ENCODE peak calls at places on chromosomes 5 and 9, in eight cellular contexts. One of them, this sample, is unnamed.
A peak's percentile ranks its signal among the peaks of the same experiment; 100 is the strongest.

GRCh38 chr5:83714780-83715179 is 5.9 kb downstream of the HAPLN1 start:
- DNase-seq in effector memory CD4-positive, alpha-beta T cell: no peak
- DNase-seq in astrocyte: no peak
- DNase-seq in upper lobe of right lung: no peak
- DNase-seq in heart left ventricle: no peak
- DNase-seq in A549: no peak
- DNase-seq in CD8-positive, alpha-beta memory T cell: no peak
- DNase-seq in GM23338: peak; percentile 52
- DNase-seq in this sample: no peak

GRCh38 chr5:100828071-100828689 is 74.9 kb downstream of the ST8SIA4 start:
- DNase-seq in effector memory CD4-positive, alpha-beta T cell: no peak
- DNase-seq in astrocyte: no peak
- DNase-seq in upper lobe of right lung: no peak
- DNase-seq in heart left ventricle: no peak
- DNase-seq in A549: no peak
- DNase-seq in CD8-positive, alpha-beta memory T cell: no peak
- DNase-seq in GM23338: no peak
- DNase-seq in this sample: no peak

GRCh38 chr5:159933531-159934485 is 17.5 kb downstream of the ADRA1B start:
- DNase-seq in effector memory CD4-positive, alpha-beta T cell: no peak
- DNase-seq in astrocyte: no peak
- DNase-seq in upper lobe of right lung: no peak
- DNase-seq in heart left ventricle: no peak
- DNase-seq in A549: no peak
- DNase-seq in CD8-positive, alpha-beta memory T cell: peak; percentile 48
- DNase-seq in GM23338: no peak
- DNase-seq in this sample: no peak

GRCh38 chr9:3830296-3830695 is 304.5 kb upstream of the RFX3 start:
- DNase-seq in effector memory CD4-positive, alpha-beta T cell: no peak
- DNase-seq in astrocyte: no peak
- DNase-seq in upper lobe of right lung: no peak
- DNase-seq in heart left ventricle: no peak
- DNase-seq in A549: no peak
- DNase-seq in CD8-positive, alpha-beta memory T cell: no peak
- DNase-seq in GM23338: no peak
- DNase-seq in this sample: no peak

GRCh38 chr9:1400983-1401382 is 350.8 kb downstream of the DMRT2 start:
- DNase-seq in effector memory CD4-positive, alpha-beta T cell: no peak
- DNase-seq in astrocyte: no peak
- DNase-seq in upper lobe of right lung: no peak
- DNase-seq in heart left ventricle: no peak
- DNase-seq in A549: no peak
- DNase-seq in CD8-positive, alpha-beta memory T cell: no peak
- DNase-seq in GM23338: peak; percentile 38
- DNase-seq in this sample: no peak

GRCh38 chr9:135103931-135104639 is 16.6 kb downstream of the OLFM1 start:
- DNase-seq in effector memory CD4-positive, alpha-beta T cell: no peak
- DNase-seq in astrocyte: no peak
- DNase-seq in upper lobe of right lung: no peak
- DNase-seq in heart left ventricle: peak; percentile 56
- DNase-seq in A549: no peak
- DNase-seq in CD8-positive, alpha-beta memory T cell: no peak
- DNase-seq in GM23338: no peak
- DNase-seq in this sample: no peak

GRCh38 chr5:55338810-55339243 is 31.0 kb downstream of the MTREX start:
- DNase-seq in effector memory CD4-positive, alpha-beta T cell: no peak
- DNase-seq in astrocyte: no peak
- DNase-seq in upper lobe of right lung: no peak
- DNase-seq in heart left ventricle: no peak
- DNase-seq in A549: no peak
- DNase-seq in CD8-positive, alpha-beta memory T cell: no peak
- DNase-seq in GM23338: no peak
- DNase-seq in this sample: no peak

GRCh38 chr5:138636401-138636944 is 61.3 kb upstream of the HSPA9 start:
- DNase-seq in effector memory CD4-positive, alpha-beta T cell: no peak
- DNase-seq in astrocyte: no peak
- DNase-seq in upper lobe of right lung: no peak
- DNase-seq in heart left ventricle: no peak
- DNase-seq in A549: no peak
- DNase-seq in CD8-positive, alpha-beta memory T cell: no peak
- DNase-seq in GM23338: no peak
- DNase-seq in this sample: no peak

GRCh38 chr5:131795128-131795719 is 1.6 kb downstream of the FNIP1 start:
- DNase-seq in effector memory CD4-positive, alpha-beta T cell: no peak
- DNase-seq in astrocyte: no peak
- DNase-seq in upper lobe of right lung: no peak
- DNase-seq in heart left ventricle: no peak
- DNase-seq in A549: no peak
- DNase-seq in CD8-positive, alpha-beta memory T cell: no peak
- DNase-seq in GM23338: no peak
- DNase-seq in this sample: no peak

GRCh38 chr9:105191508-105192118 is 52.8 kb upstream of the SLC44A1 start:
- DNase-seq in effector memory CD4-positive, alpha-beta T cell: no peak
- DNase-seq in astrocyte: peak; percentile 77
- DNase-seq in upper lobe of right lung: no peak
- DNase-seq in heart left ventricle: no peak
- DNase-seq in A549: peak; percentile 64
- DNase-seq in CD8-positive, alpha-beta memory T cell: no peak
- DNase-seq in GM23338: no peak
- DNase-seq in this sample: no peak

GRCh38 chr5:147437161-147437596 is 72.7 kb downstream of the DPYSL3 start:
- DNase-seq in effector memory CD4-positive, alpha-beta T cell: no peak
- DNase-seq in astrocyte: peak; percentile 89
- DNase-seq in upper lobe of right lung: no peak
- DNase-seq in heart left ventricle: no peak
- DNase-seq in A549: no peak
- DNase-seq in CD8-positive, alpha-beta memory T cell: no peak
- DNase-seq in GM23338: peak; percentile 85
- DNase-seq in this sample: no peak

GRCh38 chr5:176762489-176762888 is 47.9 kb upstream of the UNC5A start:
- DNase-seq in effector memory CD4-positive, alpha-beta T cell: no peak
- DNase-seq in astrocyte: no peak
- DNase-seq in upper lobe of right lung: peak; percentile 2
- DNase-seq in heart left ventricle: no peak
- DNase-seq in A549: no peak
- DNase-seq in CD8-positive, alpha-beta memory T cell: no peak
- DNase-seq in GM23338: peak; percentile 50
- DNase-seq in this sample: no peak

GRCh38 chr9:117723986-117724654 is 19.9 kb downstream of the TLR4 start:
- DNase-seq in effector memory CD4-positive, alpha-beta T cell: no peak
- DNase-seq in astrocyte: no peak
- DNase-seq in upper lobe of right lung: no peak
- DNase-seq in heart left ventricle: no peak
- DNase-seq in A549: no peak
- DNase-seq in CD8-positive, alpha-beta memory T cell: no peak
- DNase-seq in GM23338: no peak
- DNase-seq in this sample: no peak

GRCh38 chr5:1917830-1918487 is 35.2 kb upstream of the IRX4 start:
- DNase-seq in effector memory CD4-positive, alpha-beta T cell: no peak
- DNase-seq in astrocyte: no peak
- DNase-seq in upper lobe of right lung: no peak
- DNase-seq in heart left ventricle: no peak
- DNase-seq in A549: no peak
- DNase-seq in CD8-positive, alpha-beta memory T cell: no peak
- DNase-seq in GM23338: no peak
- DNase-seq in this sample: no peak

GRCh38 chr9:8800196-8800595 is 1000.6 kb upstream of the DMAC1 start:
- DNase-seq in effector memory CD4-positive, alpha-beta T cell: no peak
- DNase-seq in astrocyte: no peak
- DNase-seq in upper lobe of right lung: no peak
- DNase-seq in heart left ventricle: no peak
- DNase-seq in A549: no peak
- DNase-seq in CD8-positive, alpha-beta memory T cell: no peak
- DNase-seq in GM23338: no peak
- DNase-seq in this sample: no peak

GRCh38 chr5:43514816-43515677 is at the start of gene C5orf34:
- DNase-seq in effector memory CD4-positive, alpha-beta T cell: peak; percentile 91
- DNase-seq in astrocyte: peak; percentile 88
- DNase-seq in upper lobe of right lung: peak; percentile 97
- DNase-seq in heart left ventricle: peak; percentile 96
- DNase-seq in A549: peak; percentile 98
- DNase-seq in CD8-positive, alpha-beta memory T cell: peak; percentile 91
- DNase-seq in GM23338: peak; percentile 98
- DNase-seq in this sample: peak; percentile 94

GRCh38 chr5:43515678-43516048 is 715 bp upstream of the C5orf34 start:
- DNase-seq in effector memory CD4-positive, alpha-beta T cell: no peak
- DNase-seq in astrocyte: no peak
- DNase-seq in upper lobe of right lung: no peak
- DNase-seq in heart left ventricle: no peak
- DNase-seq in A549: no peak
- DNase-seq in CD8-positive, alpha-beta memory T cell: no peak
- DNase-seq in GM23338: no peak
- DNase-seq in this sample: no peak

DNA sequence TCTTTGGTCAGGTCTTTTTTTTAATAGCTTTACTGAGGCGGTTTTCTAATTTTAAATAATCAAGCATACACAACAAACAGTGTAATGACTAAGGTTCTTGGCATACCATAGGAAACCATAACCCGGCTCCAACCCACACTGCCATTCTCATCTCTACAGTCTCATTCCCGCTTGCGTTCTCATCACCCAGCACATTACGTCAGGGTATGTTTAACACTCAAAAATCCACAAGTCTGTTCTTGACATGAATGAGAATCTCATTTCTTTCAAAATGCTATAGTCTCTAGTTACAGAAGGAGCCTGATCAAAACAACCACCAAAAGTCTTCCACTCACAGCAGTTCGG is 505 bp downstream of the C5orf34 start:
- DNase-seq in effector memory CD4-positive, alpha-beta T cell: no peak
- DNase-seq in astrocyte: peak; percentile 86
- DNase-seq in upper lobe of right lung: no peak
- DNase-seq in heart left ventricle: no peak
- DNase-seq in A549: peak; percentile 49
- DNase-seq in CD8-positive, alpha-beta memory T cell: no peak
- DNase-seq in GM23338: peak; percentile 42
- DNase-seq in this sample: no peak
- H3K4me3 ChIP-seq in effector memory CD4-positive, alpha-beta T cell: peak overlapping the region; percentile 87
- H3K4me3 ChIP-seq in astrocyte: peak overlapping the region; percentile 89
- H3K4me3 ChIP-seq in upper lobe of right lung: peak overlapping the region; percentile 73
- H3K4me3 ChIP-seq in heart left ventricle: peak overlapping the region; percentile 62
- H3K4me3 ChIP-seq in A549: peak overlapping the region; percentile 72
- H3K4me3 ChIP-seq in CD8-positive, alpha-beta memory T cell: peak overlapping the region; percentile 86
- H3K4me3 ChIP-seq in GM23338: peak overlapping the region; percentile 74
- H3K4me3 ChIP-seq in this sample: peak overlapping the region; percentile 35

DNA sequence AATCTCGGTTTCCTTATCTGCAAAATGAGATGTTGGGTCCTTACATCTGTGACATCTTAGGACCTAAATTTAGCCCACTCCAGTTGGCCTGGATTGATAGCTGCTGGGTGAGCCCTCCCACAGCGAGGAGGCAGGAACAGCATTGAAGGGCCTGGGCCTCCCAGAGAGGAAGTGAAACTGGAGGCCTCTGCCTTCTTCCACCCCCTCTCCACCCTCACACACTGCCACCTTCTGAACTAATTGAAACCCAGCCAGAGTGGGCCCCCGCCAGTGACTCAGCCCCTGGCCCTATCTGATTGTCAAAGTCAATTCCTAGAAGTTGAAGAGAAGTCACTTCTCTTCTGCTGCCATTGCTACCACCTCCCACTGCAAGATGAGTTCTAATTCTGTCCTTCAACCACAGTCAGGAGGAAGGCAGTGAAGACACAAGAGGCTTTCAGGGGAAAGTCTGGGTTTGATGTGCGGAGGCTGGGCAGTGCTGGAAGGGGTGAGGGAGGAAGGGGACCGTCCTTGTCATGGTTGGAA is 55.2 kb upstream of the NEK6 start:
- DNase-seq in effector memory CD4-positive, alpha-beta T cell: no peak
- DNase-seq in astrocyte: no peak
- DNase-seq in upper lobe of right lung: peak; percentile 84
- DNase-seq in heart left ventricle: peak; percentile 67
- DNase-seq in A549: no peak
- DNase-seq in CD8-positive, alpha-beta memory T cell: peak; percentile 33
- DNase-seq in GM23338: no peak
- DNase-seq in this sample: peak; percentile 55
- H3K4me1 ChIP-seq in effector memory CD4-positive, alpha-beta T cell: peaks cover 15% of the 10 kb centered on the region
- H3K4me1 ChIP-seq in astrocyte: no peaks in the 10 kb centered on the region
- H3K4me1 ChIP-seq in upper lobe of right lung: no peaks in the 10 kb centered on the region
- H3K4me1 ChIP-seq in heart left ventricle: no peaks in the 10 kb centered on the region
- H3K4me1 ChIP-seq in A549: no peaks in the 10 kb centered on the region
- H3K4me1 ChIP-seq in CD8-positive, alpha-beta memory T cell: peaks cover 14% of the 10 kb centered on the region
- H3K4me1 ChIP-seq in GM23338: no peaks in the 10 kb centered on the region
- H3K4me1 ChIP-seq in this sample: no peaks in the 10 kb centered on the region

DNA sequence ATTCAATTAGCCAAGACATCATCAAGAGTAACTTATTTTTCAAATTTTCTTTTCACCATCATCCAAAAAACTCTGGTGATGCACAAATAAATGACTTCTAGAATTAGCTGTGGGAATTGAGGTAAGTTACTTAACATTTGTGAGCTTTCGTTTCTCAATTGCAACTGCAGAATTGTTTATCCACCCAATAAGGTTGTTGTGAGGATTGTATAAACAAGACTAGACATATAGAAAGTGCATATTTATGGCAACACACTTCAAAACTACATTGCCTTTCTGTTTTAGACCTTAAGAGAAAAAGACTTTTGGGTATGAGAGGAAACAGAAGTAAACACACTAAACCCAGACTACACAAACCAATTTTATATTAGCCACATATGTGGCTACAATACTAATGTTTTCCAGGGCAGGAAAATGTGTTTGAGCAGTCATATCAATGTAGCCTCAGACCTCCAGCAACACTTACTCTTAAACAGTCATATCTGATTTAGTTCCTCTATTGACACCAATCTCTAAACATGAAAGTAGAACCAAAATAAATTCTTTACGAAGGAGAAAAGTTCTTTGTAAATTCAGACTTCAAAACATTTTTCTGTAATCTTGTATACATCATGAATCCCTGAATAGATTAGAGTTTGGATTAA is 488.0 kb upstream of the CYLC2 start:
- DNase-seq in effector memory CD4-positive, alpha-beta T cell: no peak
- DNase-seq in astrocyte: no peak
- DNase-seq in upper lobe of right lung: no peak
- DNase-seq in heart left ventricle: no peak
- DNase-seq in A549: no peak
- DNase-seq in CD8-positive, alpha-beta memory T cell: no peak
- DNase-seq in GM23338: no peak
- DNase-seq in this sample: no peak
- H3K4me3 ChIP-seq in effector memory CD4-positive, alpha-beta T cell: no peak overlapping the region
- H3K4me3 ChIP-seq in astrocyte: no peak overlapping the region
- H3K4me3 ChIP-seq in upper lobe of right lung: no peak overlapping the region
- H3K4me3 ChIP-seq in heart left ventricle: no peak overlapping the region
- H3K4me3 ChIP-seq in A549: no peak overlapping the region
- H3K4me3 ChIP-seq in CD8-positive, alpha-beta memory T cell: no peak overlapping the region
- H3K4me3 ChIP-seq in GM23338: no peak overlapping the region
- H3K4me3 ChIP-seq in this sample: no peak overlapping the region

DNA sequence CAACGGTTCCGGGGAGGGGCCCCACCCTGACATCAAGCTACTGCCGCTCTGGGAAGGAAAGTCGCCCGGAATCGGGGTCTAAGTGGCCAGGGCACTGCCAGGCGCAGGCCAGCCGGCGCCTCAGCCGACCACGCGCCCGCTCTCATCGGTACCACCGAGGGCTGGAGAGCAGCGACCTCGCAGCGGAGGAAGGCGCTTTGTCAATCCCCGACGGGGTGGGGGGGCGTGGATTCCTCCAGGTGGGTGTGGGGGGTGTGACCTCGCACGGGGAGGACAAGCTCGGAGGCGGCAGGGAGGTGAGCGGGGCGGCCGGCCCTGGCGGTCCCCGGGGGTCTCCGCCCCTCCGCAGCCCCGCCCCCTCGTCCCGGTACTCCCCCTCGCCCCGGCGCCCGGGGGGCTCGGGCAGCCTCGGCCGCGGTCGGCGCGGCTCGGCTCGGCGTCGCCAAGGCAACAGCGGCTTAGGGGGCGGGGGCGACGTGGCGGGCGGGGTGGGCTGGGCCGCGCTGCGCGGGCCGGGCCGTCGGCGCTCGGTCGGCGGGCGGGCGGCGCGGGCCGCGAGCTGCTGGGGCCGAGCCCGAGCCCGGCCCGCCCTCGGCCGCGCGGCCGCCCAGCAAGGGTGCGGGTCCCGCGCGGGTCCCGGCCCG is 47.3 kb downstream of the DAB2IP start:
- DNase-seq in effector memory CD4-positive, alpha-beta T cell: no peak
- DNase-seq in astrocyte: no peak
- DNase-seq in upper lobe of right lung: no peak
- DNase-seq in heart left ventricle: no peak
- DNase-seq in A549: no peak
- DNase-seq in CD8-positive, alpha-beta memory T cell: peak; percentile 10
- DNase-seq in GM23338: peak; percentile 78
- DNase-seq in this sample: peak; percentile 57
- H3K4me1 ChIP-seq in effector memory CD4-positive, alpha-beta T cell: peaks cover 3% of the 10 kb centered on the region
- H3K4me1 ChIP-seq in astrocyte: peaks cover 18% of the 10 kb centered on the region
- H3K4me1 ChIP-seq in upper lobe of right lung: peaks cover 20% of the 10 kb centered on the region
- H3K4me1 ChIP-seq in heart left ventricle: peaks cover 34% of the 10 kb centered on the region
- H3K4me1 ChIP-seq in A549: peaks cover 8% of the 10 kb centered on the region
- H3K4me1 ChIP-seq in CD8-positive, alpha-beta memory T cell: peaks cover 7% of the 10 kb centered on the region
- H3K4me1 ChIP-seq in GM23338: peaks cover 21% of the 10 kb centered on the region
- H3K4me1 ChIP-seq in this sample: peaks cover 12% of the 10 kb centered on the region

This sample was measured in pancreas.